ENCODE peak calls at places on chromosomes 12 and 14, in seven cellular contexts. C, U, D, L, W, I and B are unnamed samples.

GRCh38 chr12:106487664-106488063 is 95.1 kb upstream of the RFX4 start:
- DNase-seq in C (no peak), D (no peak), W (no peak), L (no peak), I (no peak), U (no peak), B (no peak)

GRCh38 chr12:110583137-110584059 is at the start of gene PPTC7:
- DNase-seq in D (peak), L (peak), U (peak), C (peak), W (peak), I (peak), B (peak)

GRCh38 chr14:102320033-102320660 is 601 bp downstream of the ZNF839 start:
- DNase-seq in I (no peak), L (no peak), U (peak), D (peak), C (peak), W (peak), B (no peak)

GRCh38 chr14:60092516-60092915 is 793 bp downstream of the PCNX4 start:
- DNase-seq in W (no peak), L (no peak), C (no peak), U (no peak), D (peak), I (no peak), B (peak)

GRCh38 chr12:47636908-47637780 is 68.7 kb downstream of the RPAP3 start:
- DNase-seq in C (peak), I (no peak), W (peak), D (no peak), U (peak), L (no peak), B (no peak)

GRCh38 chr12:95637471-95638155 is 86.3 kb upstream of the USP44 start:
- DNase-seq in C (no peak), I (no peak), U (no peak), D (no peak), W (no peak), L (no peak), B (no peak)

GRCh38 chr12:115439008-115439601 is 755.1 kb upstream of the TBX3 start:
- DNase-seq in L (no peak), I (no peak), U (no peak), W (no peak), D (no peak), C (no peak), B (no peak)

GRCh38 chr14:68211421-68211820 is 391.8 kb downstream of the RAD51B start:
- DNase-seq in C (no peak), L (no peak), U (no peak), D (no peak), W (no peak), I (no peak), B (no peak)

GRCh38 chr12:85688837-85689236 is 147.4 kb downstream of the RASSF9 start:
- DNase-seq in I (no peak), W (no peak), L (no peak), D (no peak), U (no peak), C (no peak), B (no peak)

GRCh38 chr14:80638620-80639215 is 302.8 kb downstream of the CEP128 start:
- DNase-seq in L (no peak), W (no peak), C (no peak), U (no peak), I (no peak), D (no peak), B (no peak)

GRCh38 chr12:103077108-103077773 is 119.8 kb downstream of the ASCL1 start:
- DNase-seq in D (no peak), L (no peak), U (no peak), C (no peak), W (no peak), I (no peak), B (no peak)

GRCh38 chr14:54109521-54110120 is 153.0 kb upstream of the BMP4 start:
- DNase-seq in I (no peak), U (no peak), C (no peak), W (no peak), L (no peak), D (no peak), B (no peak)

GRCh38 chr14:69037790-69038448 is 58.8 kb upstream of the ACTN1 start:
- DNase-seq in U (no peak), W (no peak), L (no peak), C (no peak), I (no peak), D (no peak), B (no peak)

GRCh38 chr12:1915082-1915968 is 3.1 kb downstream of the CACNA2D4 start:
- DNase-seq in W (peak), U (peak), I (no peak), L (no peak), D (peak), C (peak), B (no peak)

GRCh38 chr12:121391619-121392324 is 8.1 kb upstream of the RNF34 start:
- DNase-seq in U (no peak), D (no peak), L (peak), C (peak), W (peak), I (no peak), B (no peak)

GRCh38 chr14:63361790-63362189 is 43.1 kb upstream of the GPHB5 start:
- DNase-seq in D (no peak), U (no peak), I (no peak), C (no peak), L (no peak), W (no peak), B (no peak)

GRCh38 chr14:99755629-99756603 is 37.3 kb upstream of the EML1 start:
- DNase-seq in C (no peak), D (no peak), W (peak), U (no peak), L (peak), I (peak), B (peak)

GRCh38 chr14:68553326-68553725 is 239.5 kb downstream of the ZFP36L1 start:
- DNase-seq in I (no peak), W (no peak), U (no peak), D (no peak), L (no peak), C (no peak), B (no peak)

GRCh38 chr14:32370720-32371119 is 41.6 kb downstream of the AKAP6 start:
- DNase-seq in I (no peak), D (no peak), L (peak), W (no peak), U (no peak), C (no peak), B (no peak)

GRCh38 chr12:14905269-14906004 is 19.8 kb upstream of the MGP start:
- DNase-seq in I (no peak), L (no peak), U (no peak), D (no peak), W (no peak), C (no peak), B (no peak)

GRCh38 chr12:20105938-20106337 is 262.4 kb upstream of the PDE3A start:
- DNase-seq in U (no peak), I (no peak), L (peak), C (no peak), W (no peak), D (no peak), B (no peak)

GRCh38 chr14:101077511-101078074 is 174.1 kb upstream of the RTL1 start:
- DNase-seq in D (no peak), L (no peak), W (peak), C (no peak), U (no peak), I (no peak), B (peak)